ENCODE peak calls at places on chromosomes 7 and 10, in seven cellular contexts. H is cardiac muscle cell, Y is heart right ventricle, K is neural progenitor cell, P is tibial artery, D is HCT116, F is iPS DF 6.9. N is an unnamed sample.

GRCh38 chr10:84177541-84178386 is 4.2 kb downstream of the GPR15LG start:
- DNase-seq in H (no peak), Y (peak), K (no peak), P (no peak), D (no peak), F (no peak), N (no peak)

GRCh38 chr7:35727571-35727970 is 32.6 kb upstream of the HERPUD2 start:
- DNase-seq in H (peak), Y (no peak), K (no peak), P (no peak), D (no peak), F (no peak), N (no peak)

GRCh38 chr7:74282748-74283459 is 6.3 kb upstream of the CLIP2 start:
- DNase-seq in H (no peak), Y (no peak), K (peak), P (no peak), D (no peak), F (no peak), N (no peak)

GRCh38 chr10:107051769-107052168 is 112.7 kb downstream of the SORCS1 start:
- DNase-seq in H (no peak), Y (no peak), K (no peak), P (no peak), D (no peak), F (no peak), N (no peak)

GRCh38 chr7:155961241-155962190 is 149.3 kb upstream of the SHH start:
- DNase-seq in H (peak), Y (no peak), K (peak), P (no peak), D (peak), F (no peak), N (peak)

GRCh38 chr7:129438839-129439640 is 4.8 kb downstream of the STRIP2 start:
- DNase-seq in H (peak), Y (no peak), K (no peak), P (no peak), D (peak), F (no peak), N (no peak)

GRCh38 chr10:42754155-42755027 is 28.2 kb upstream of the BMS1 start:
- DNase-seq in H (peak), Y (peak), K (peak), P (no peak), D (no peak), F (no peak), N (no peak)

GRCh38 chr10:52379287-52379686 is 65.2 kb downstream of the DKK1 start:
- DNase-seq in H (no peak), Y (no peak), K (no peak), P (no peak), D (no peak), F (no peak), N (no peak)

GRCh38 chr7:148813890-148814289 is 70.2 kb downstream of the EZH2 start:
- DNase-seq in H (no peak), Y (no peak), K (no peak), P (no peak), D (no peak), F (no peak), N (no peak)

GRCh38 chr7:80078159-80078731 is 56.4 kb upstream of the GNAI1 start:
- DNase-seq in H (peak), Y (no peak), K (no peak), P (no peak), D (no peak), F (no peak), N (no peak)

GRCh38 chr10:96701265-96701664 is 19.0 kb downstream of the PIK3AP1 start:
- DNase-seq in H (no peak), Y (no peak), K (no peak), P (no peak), D (no peak), F (no peak), N (no peak)

GRCh38 chr10:107900131-107900530 is 735.6 kb upstream of the SORCS1 start:
- DNase-seq in H (no peak), Y (no peak), K (no peak), P (no peak), D (no peak), F (no peak), N (no peak)

GRCh38 chr10:78070726-78071125 is 37.1 kb downstream of the RPS24 start:
- DNase-seq in H (no peak), Y (no peak), K (no peak), P (no peak), D (no peak), F (no peak), N (no peak)

GRCh38 chr10:13775786-13776780 is 189.3 kb downstream of the PRPF18 start:
- DNase-seq in H (peak), Y (no peak), K (no peak), P (no peak), D (no peak), F (no peak), N (no peak)

GRCh38 chr10:128147064-128147463 is 20.8 kb upstream of the MKI67 start:
- DNase-seq in H (no peak), Y (no peak), K (no peak), P (no peak), D (no peak), F (no peak), N (no peak)

GRCh38 chr10:24463683-24464426 is 254.9 kb downstream of the KIAA1217 start:
- DNase-seq in H (peak), Y (no peak), K (no peak), P (no peak), D (no peak), F (no peak), N (no peak)

GRCh38 chr7:139745330-139746143 is 32.3 kb downstream of the HIPK2 start:
- DNase-seq in H (no peak), Y (peak), K (peak), P (no peak), D (no peak), F (no peak), N (peak)

GRCh38 chr10:15374561-15374960 is 3.5 kb upstream of the FAM171A1 start:
- DNase-seq in H (no peak), Y (no peak), K (no peak), P (no peak), D (no peak), F (no peak), N (no peak)

GRCh38 chr10:72250666-72251065 is 23.1 kb upstream of the DDIT4 start:
- DNase-seq in H (peak), Y (peak), K (no peak), P (peak), D (no peak), F (no peak), N (peak)
- H3K27ac ChIP-seq in H (no peak), Y (peak), K (no peak), P (peak), D (no peak), F (no peak), N (no peak)

DNA sequence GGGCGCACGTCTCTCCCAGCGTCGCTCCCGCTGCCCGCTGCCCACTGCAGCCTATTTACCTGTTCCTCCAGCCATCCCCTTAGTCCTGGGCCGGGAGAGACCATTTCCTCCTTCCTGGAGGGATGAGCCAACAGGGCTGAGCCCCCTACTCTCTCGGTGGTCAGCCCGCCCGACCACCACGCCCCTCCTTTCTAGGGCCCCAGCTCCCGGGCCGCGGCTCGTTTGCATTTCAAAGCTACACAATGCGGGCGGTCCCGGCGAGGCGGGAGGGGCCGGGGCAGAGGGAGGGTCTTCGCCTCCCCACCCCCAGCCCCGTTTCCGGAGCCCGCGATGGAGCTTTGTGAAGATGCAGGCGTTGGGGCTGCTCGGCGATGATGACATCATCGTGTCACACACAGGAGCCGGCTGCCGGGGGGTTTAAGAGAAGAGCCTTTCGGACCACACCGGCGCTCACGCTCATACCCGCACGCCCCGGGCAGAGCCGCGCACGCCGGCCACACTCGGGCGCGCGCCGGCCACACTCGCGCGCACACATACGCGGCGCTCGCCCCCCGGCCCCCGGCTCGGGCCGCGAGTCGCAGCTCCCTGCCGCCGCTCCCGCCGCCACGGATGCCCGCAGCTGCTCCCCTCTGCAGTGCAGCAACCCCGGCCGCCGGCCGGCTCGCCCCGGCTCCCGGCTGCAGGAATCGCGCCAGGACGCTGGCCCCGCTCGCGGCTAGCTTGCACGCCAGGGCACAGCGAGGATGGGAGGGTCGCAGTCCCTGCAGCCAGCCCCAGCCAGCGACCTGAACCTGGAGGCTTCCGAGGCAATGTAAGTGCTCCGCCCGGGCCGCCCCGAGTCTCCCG is 107.7 kb upstream of the BTBD16 start:
- DNase-seq in H (peak), Y (no peak), K (peak), P (no peak), D (no peak), F (peak), N (peak)
- H3K27ac ChIP-seq in H (no peak), Y (no peak), K (peak), P (no peak), D (no peak), F (no peak), N (no peak)

DNA sequence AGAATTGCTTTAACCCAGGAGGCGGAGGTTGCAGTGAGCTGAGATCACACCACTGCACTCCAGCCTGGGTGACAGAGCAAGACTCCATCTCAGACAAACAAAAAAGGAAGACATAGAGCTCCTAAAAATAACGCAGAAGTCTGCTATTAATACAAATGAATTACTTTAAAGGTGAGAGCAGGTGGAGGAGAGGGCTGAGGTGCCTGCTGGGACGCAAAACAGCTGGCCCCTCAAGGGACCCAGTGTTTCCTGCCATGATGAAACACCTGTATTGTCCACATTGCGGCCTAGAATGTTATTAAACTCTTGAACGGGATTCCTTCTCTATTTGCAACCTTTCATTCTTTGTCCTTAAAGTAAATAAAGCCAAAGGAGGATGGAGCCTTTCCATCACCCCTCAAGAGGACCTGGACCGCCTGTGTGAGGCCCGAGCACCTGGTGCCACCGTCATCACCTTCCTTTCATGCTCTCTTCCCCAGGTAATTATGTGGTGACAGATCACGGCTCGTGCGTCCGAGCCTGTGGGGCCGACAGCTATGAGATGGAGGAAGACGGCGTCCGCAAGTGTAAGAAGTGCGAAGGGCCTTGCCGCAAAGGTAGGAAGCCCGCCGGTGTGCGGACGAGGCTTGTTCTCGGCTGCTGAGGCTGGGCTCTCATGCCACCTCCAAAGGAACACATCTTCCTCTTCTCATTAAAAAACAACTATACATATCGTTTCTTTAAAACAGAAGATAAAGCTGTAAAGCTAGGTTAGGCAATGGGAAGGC is 136.7 kb downstream of the EGFR start:
- DNase-seq in H (no peak), Y (no peak), K (no peak), P (no peak), D (no peak), F (no peak), N (no peak)
- H3K27ac ChIP-seq in H (no peak), Y (no peak), K (no peak), P (no peak), D (no peak), F (no peak), N (no peak)

GRCh38 chr10:3935933-3936359 is 150.9 kb upstream of the KLF6 start:
- DNase-seq in H (no peak), Y (no peak), K (no peak), P (no peak), D (no peak), F (no peak), N (no peak)
- H3K27ac ChIP-seq in H (no peak), Y (peak), K (no peak), P (peak), D (no peak), F (no peak), N (peak)

GRCh38 chr7:45923818-45924217 is 2.7 kb upstream of the IGFBP3 start:
- DNase-seq in H (no peak), Y (no peak), K (peak), P (no peak), D (no peak), F (no peak), N (no peak)
- H3K27ac ChIP-seq in H (no peak), Y (no peak), K (no peak), P (peak), D (no peak), F (no peak), N (no peak)

DNA sequence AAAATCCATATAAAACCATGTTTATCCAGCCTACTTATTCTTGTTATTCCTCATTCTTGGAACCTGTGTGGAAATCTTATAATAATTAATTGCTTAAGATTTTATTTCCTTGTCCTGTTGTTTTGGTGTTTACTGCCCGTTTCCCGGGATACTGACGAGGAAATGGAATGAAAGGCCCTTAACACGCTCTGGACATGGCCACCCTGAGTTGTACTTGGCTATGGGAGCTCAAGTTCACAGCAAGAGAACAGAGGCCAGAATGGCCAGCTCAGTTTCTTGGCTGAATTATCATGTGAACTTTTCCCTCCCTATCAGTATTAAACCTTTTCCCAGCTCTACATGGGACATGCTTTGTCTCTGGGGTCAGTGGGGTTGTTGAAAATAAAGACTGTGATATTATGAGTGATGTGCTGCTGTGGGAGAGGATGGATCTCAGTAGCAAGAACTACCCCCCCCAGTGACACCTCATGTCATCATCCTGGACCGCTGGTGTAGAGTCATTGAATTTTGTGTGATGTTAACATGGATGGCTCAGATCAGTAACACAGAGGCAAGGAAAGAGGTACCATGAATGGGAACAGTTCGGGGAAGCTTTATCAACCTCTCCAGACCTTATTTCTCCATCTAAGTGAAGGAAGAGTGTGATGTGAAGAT is 87.0 kb upstream of the IGFBP3 start:
- DNase-seq in H (peak), Y (peak), K (no peak), P (no peak), D (no peak), F (no peak), N (peak)
- H3K27ac ChIP-seq in H (no peak), Y (no peak), K (no peak), P (no peak), D (no peak), F (no peak), N (no peak)

GRCh38 chr10:21260793-21261149 is 264.7 kb downstream of the SKIDA1 start:
- DNase-seq in H (peak), Y (no peak), K (peak), P (no peak), D (no peak), F (no peak), N (no peak)
- H3K27ac ChIP-seq in H (no peak), Y (no peak), K (no peak), P (no peak), D (no peak), F (no peak), N (no peak)

N was measured in testis.